ENCODE peak calls at places on chromosomes 1 and 21, in ten cellular contexts. P is lower lobe of right lung; O is natural killer cell; J is left lobe of liver; S is omental fat pad; E is Right ventricle myocardium superior; M is pancreas; V is SK-N-SH treated with all-trans-retinoic acid at 6 μM for 48 hours; H is WTC11; Z is activated CD8-positive, alpha-beta T cell treated with anti-CD3 and anti-CD28 coated beads for 36 hours. D is an unnamed sample.

GRCh38 chr1:53255031-53255430 is 16.7 kb upstream of the MAGOH start:
- ATAC-seq in H (no peak), Z (no peak), M (no peak), O (no peak), V (no peak), J (no peak), E (no peak), S (no peak), P (no peak), D (no peak)

GRCh38 chr21:42534361-42534900 is 20.8 kb downstream of the SLC37A1 start:
- ATAC-seq in J (no peak), H (no peak), S (no peak), E (peak; percentile 11), O (no peak), Z (no peak), P (peak; percentile 11), V (no peak), M (no peak), D (peak; percentile 32)

GRCh38 chr1:19332832-19333231 is 20.7 kb downstream of the SLC66A1 start:
- ATAC-seq in Z (no peak), H (no peak), P (no peak), M (no peak), O (no peak), E (no peak), J (no peak), V (no peak), S (no peak), D (no peak)

GRCh38 chr21:32539378-32539777 is 45.9 kb downstream of the TCP10L start:
- ATAC-seq in S (no peak), P (no peak), O (no peak), Z (no peak), H (no peak), J (no peak), V (no peak), E (no peak), M (no peak), D (no peak)

GRCh38 chr1:41102208-41102607 is 80.7 kb upstream of the SLFNL1 start:
- ATAC-seq in O (no peak), J (peak; percentile 96), S (peak; percentile 85), P (peak; percentile 90), H (no peak), M (peak; percentile 98), Z (no peak), V (peak; percentile 95), E (peak; percentile 92), D (peak; percentile 96)

GRCh38 chr21:15444118-15444960 is 285.4 kb upstream of the USP25 start:
- ATAC-seq in Z (no peak), H (peak; percentile 54), P (no peak), S (no peak), E (no peak), J (peak; percentile 76), M (no peak), O (no peak), V (no peak), D (no peak)

GRCh38 chr1:27359822-27360158 is 7.0 kb downstream of the MAP3K6 start:
- ATAC-seq in S (no peak), V (no peak), Z (peak; percentile 7), J (no peak), P (no peak), M (no peak), E (no peak), O (no peak), H (no peak), D (no peak)

GRCh38 chr1:156814571-156815260 is 1.9 kb downstream of the SH2D2A start:
- ATAC-seq in S (no peak), V (peak; percentile 37), E (no peak), P (peak; percentile 21), H (no peak), O (no peak), Z (no peak), J (no peak), M (no peak), D (no peak)

GRCh38 chr1:19387045-19387467 is 74.9 kb downstream of the SLC66A1 start:
- ATAC-seq in O (no peak), S (no peak), J (peak; percentile 87), Z (no peak), V (no peak), P (no peak), H (no peak), M (no peak), E (no peak), D (no peak)

GRCh38 chr1:110502402-110502801 is 16.6 kb downstream of the KCNA10 start:
- ATAC-seq in P (peak; percentile 70), Z (no peak), J (peak; percentile 32), M (no peak), V (no peak), S (no peak), H (no peak), O (peak; percentile 22), E (peak; percentile 73), D (peak; percentile 31)

GRCh38 chr1:43455205-43455889 is 1.6 kb upstream of the HYI start:
- ATAC-seq in O (no peak), V (no peak), E (no peak), P (no peak), J (no peak), Z (no peak), H (no peak), S (no peak), M (peak; percentile 17), D (no peak)

GRCh38 chr1:205247130-205247921 is 19.6 kb downstream of the TMCC2 start:
- ATAC-seq in P (peak; percentile 11), Z (peak; percentile 48), J (no peak), S (no peak), M (no peak), O (no peak), V (no peak), H (no peak), E (peak; percentile 16), D (peak; percentile 35)

GRCh38 chr1:229619002-229619401 is 6.9 kb downstream of the TAF5L start:
- ATAC-seq in Z (peak; percentile 47), J (no peak), O (no peak), P (no peak), M (peak; percentile 28), S (no peak), V (no peak), E (no peak), H (no peak), D (no peak)

GRCh38 chr1:54945393-54945936 is 35.0 kb upstream of the TMEM61 start:
- ATAC-seq in E (peak; percentile 33), H (no peak), Z (no peak), O (no peak), S (peak; percentile 74), V (no peak), M (no peak), J (peak; percentile 63), P (peak; percentile 64), D (no peak)

GRCh38 chr1:156804572-156805243 is 11.9 kb downstream of the SH2D2A start:
- ATAC-seq in M (no peak), E (no peak), V (peak; percentile 4), Z (no peak), S (no peak), P (peak; percentile 62), H (no peak), J (peak; percentile 47), O (no peak), D (no peak)

GRCh38 chr1:192913683-192914082 is 104.8 kb downstream of the RGS2 start:
- ATAC-seq in V (no peak), E (no peak), O (no peak), J (no peak), S (no peak), Z (no peak), P (no peak), M (no peak), H (peak; percentile 85), D (peak; percentile 4)

GRCh38 chr1:10280442-10281350 is 70.3 kb downstream of the KIF1B start:
- ATAC-seq in J (no peak), S (no peak), E (no peak), P (no peak), O (no peak), Z (peak; percentile 29), M (no peak), H (no peak), V (peak; percentile 89), D (no peak)

GRCh38 chr1:39046811-39047210 is 20.7 kb downstream of the NDUFS5 start:
- ATAC-seq in P (no peak), E (peak; percentile 20), V (no peak), H (no peak), Z (no peak), O (no peak), M (no peak), S (no peak), J (no peak), D (no peak)

GRCh38 chr1:185843297-185843869 is 109.2 kb downstream of the HMCN1 start:
- ATAC-seq in O (no peak), J (no peak), V (peak; percentile 75), M (no peak), E (no peak), H (peak; percentile 82), P (no peak), Z (no peak), S (no peak), D (no peak)

GRCh38 chr1:51642739-51643142 is 25.8 kb downstream of the OSBPL9 start:
- ATAC-seq in Z (no peak), P (peak; percentile 49), J (no peak), M (no peak), O (no peak), S (peak; percentile 84), E (peak; percentile 83), H (no peak), V (peak; percentile 78), D (peak; percentile 85)

GRCh38 chr1:101237229-101237837 is 514 bp downstream of the S1PR1 start:
- ATAC-seq in V (peak; percentile 69), J (peak; percentile 44), O (no peak), M (no peak), Z (no peak), H (peak; percentile 4), P (peak; percentile 6), E (peak; percentile 28), S (peak; percentile 70), D (no peak)

GRCh38 chr1:77039739-77040138 is 172.5 kb downstream of the ST6GALNAC5 start:
- ATAC-seq in Z (no peak), P (peak; percentile 61), S (peak; percentile 96), O (no peak), E (no peak), M (no peak), J (no peak), V (peak; percentile 98), H (no peak), D (peak; percentile 85)

D was measured in gastroesophageal sphincter.